ENCODE peak calls at places on chromosomes 16 and 17, in four cellular contexts. One of them, this sample, is unnamed.

GRCh38 chr17:50426472-50426782 is 409 bp downstream of the ACSF2 start:
- DNase-seq in IMR-90: no peak
- DNase-seq in endothelial cell: no peak
- DNase-seq in astrocyte: no peak
- DNase-seq in this sample: no peak

GRCh38 chr17:56985371-56986162 is 7.6 kb downstream of the SCPEP1 start:
- DNase-seq in IMR-90: no peak
- DNase-seq in endothelial cell: no peak
- DNase-seq in astrocyte: no peak
- DNase-seq in this sample: no peak

GRCh38 chr17:45293413-45294211 is 23.2 kb downstream of the MAP3K14 start:
- DNase-seq in IMR-90: peak
- DNase-seq in endothelial cell: no peak
- DNase-seq in astrocyte: peak
- DNase-seq in this sample: peak

GRCh38 chr17:46782250-46782953 is 36.1 kb downstream of the WNT3 start:
- DNase-seq in IMR-90: no peak
- DNase-seq in endothelial cell: peak
- DNase-seq in astrocyte: no peak
- DNase-seq in this sample: peak

GRCh38 chr17:18248300-18248731 is 10.2 kb downstream of the FLII start:
- DNase-seq in IMR-90: peak
- DNase-seq in endothelial cell: peak
- DNase-seq in astrocyte: peak
- DNase-seq in this sample: peak

GRCh38 chr16:89491238-89491869 is 993 bp upstream of the ANKRD11 start:
- DNase-seq in IMR-90: no peak
- DNase-seq in endothelial cell: no peak
- DNase-seq in astrocyte: no peak
- DNase-seq in this sample: no peak

GRCh38 chr17:6592193-6592592 is 35.8 kb upstream of the PITPNM3 start:
- DNase-seq in IMR-90: peak
- DNase-seq in endothelial cell: no peak
- DNase-seq in astrocyte: peak
- DNase-seq in this sample: no peak

GRCh38 chr16:55663770-55664677 is 8.2 kb downstream of the SLC6A2 start:
- DNase-seq in IMR-90: no peak
- DNase-seq in endothelial cell: no peak
- DNase-seq in astrocyte: no peak
- DNase-seq in this sample: no peak

GRCh38 chr17:19269102-19269501 is 31.9 kb downstream of the EPN2 start:
- DNase-seq in IMR-90: no peak
- DNase-seq in endothelial cell: no peak
- DNase-seq in astrocyte: no peak
- DNase-seq in this sample: no peak

GRCh38 chr17:40980594-40980993 is 3.5 kb downstream of the KRT40 start:
- DNase-seq in IMR-90: peak
- DNase-seq in endothelial cell: no peak
- DNase-seq in astrocyte: peak
- DNase-seq in this sample: peak

GRCh38 chr16:67326472-67327309 is at the start of the genes KCTD19 and LRRC36:
- DNase-seq in IMR-90: no peak
- DNase-seq in endothelial cell: peak
- DNase-seq in astrocyte: no peak
- DNase-seq in this sample: peak

GRCh38 chr16:51607202-51607756 is 456.2 kb upstream of the SALL1 start:
- DNase-seq in IMR-90: no peak
- DNase-seq in endothelial cell: no peak
- DNase-seq in astrocyte: no peak
- DNase-seq in this sample: no peak

GRCh38 chr17:72651988-72652387 is 440.5 kb downstream of the SLC39A11 start:
- DNase-seq in IMR-90: no peak
- DNase-seq in endothelial cell: no peak
- DNase-seq in astrocyte: no peak
- DNase-seq in this sample: no peak

GRCh38 chr17:39665642-39666221 is 583 bp downstream of the TCAP start:
- DNase-seq in IMR-90: no peak
- DNase-seq in endothelial cell: no peak
- DNase-seq in astrocyte: no peak
- DNase-seq in this sample: peak

GRCh38 chr17:57284583-57284982 is 28.3 kb downstream of the MSI2 start:
- DNase-seq in IMR-90: no peak
- DNase-seq in endothelial cell: no peak
- DNase-seq in astrocyte: no peak
- DNase-seq in this sample: no peak

GRCh38 chr17:62781356-62781755 is 26.8 kb downstream of the MARCHF10 start:
- DNase-seq in IMR-90: peak
- DNase-seq in endothelial cell: no peak
- DNase-seq in astrocyte: peak
- DNase-seq in this sample: no peak

GRCh38 chr16:79212114-79212791 is 388.3 kb downstream of the MAF start:
- DNase-seq in IMR-90: no peak
- DNase-seq in endothelial cell: no peak
- DNase-seq in astrocyte: no peak
- DNase-seq in this sample: peak

GRCh38 chr16:30006659-30007377 is 4.0 kb downstream of the DOC2A start:
- DNase-seq in IMR-90: no peak
- DNase-seq in endothelial cell: no peak
- DNase-seq in astrocyte: no peak
- DNase-seq in this sample: no peak

GRCh38 chr16:84322749-84323148 is 28.1 kb downstream of the WFDC1 start:
- DNase-seq in IMR-90: no peak
- DNase-seq in endothelial cell: no peak
- DNase-seq in astrocyte: no peak
- DNase-seq in this sample: no peak

GRCh38 chr17:19647697-19648474 is 665 bp upstream of the ALDH3A2 start:
- DNase-seq in IMR-90: peak
- DNase-seq in endothelial cell: peak
- DNase-seq in astrocyte: peak
- DNase-seq in this sample: peak

GRCh38 chr17:49616546-49617205 is 41.0 kb downstream of the NXPH3 start:
- DNase-seq in IMR-90: no peak
- DNase-seq in endothelial cell: no peak
- DNase-seq in astrocyte: peak
- DNase-seq in this sample: no peak

GRCh38 chr16:65122974-65123845 is 1.3 kb upstream of the CDH11 start:
- DNase-seq in IMR-90: peak
- DNase-seq in endothelial cell: peak
- DNase-seq in astrocyte: peak
- DNase-seq in this sample: peak

GRCh38 chr16:9235837-9236236 is 144.4 kb downstream of the HAPSTR1 start:
- DNase-seq in IMR-90: no peak
- DNase-seq in endothelial cell: no peak
- DNase-seq in astrocyte: no peak
- DNase-seq in this sample: no peak

GRCh38 chr17:42507671-42508070 is 28.4 kb upstream of the NAGLU start:
- DNase-seq in IMR-90: no peak
- DNase-seq in endothelial cell: no peak
- DNase-seq in astrocyte: no peak
- DNase-seq in this sample: no peak

DNA sequence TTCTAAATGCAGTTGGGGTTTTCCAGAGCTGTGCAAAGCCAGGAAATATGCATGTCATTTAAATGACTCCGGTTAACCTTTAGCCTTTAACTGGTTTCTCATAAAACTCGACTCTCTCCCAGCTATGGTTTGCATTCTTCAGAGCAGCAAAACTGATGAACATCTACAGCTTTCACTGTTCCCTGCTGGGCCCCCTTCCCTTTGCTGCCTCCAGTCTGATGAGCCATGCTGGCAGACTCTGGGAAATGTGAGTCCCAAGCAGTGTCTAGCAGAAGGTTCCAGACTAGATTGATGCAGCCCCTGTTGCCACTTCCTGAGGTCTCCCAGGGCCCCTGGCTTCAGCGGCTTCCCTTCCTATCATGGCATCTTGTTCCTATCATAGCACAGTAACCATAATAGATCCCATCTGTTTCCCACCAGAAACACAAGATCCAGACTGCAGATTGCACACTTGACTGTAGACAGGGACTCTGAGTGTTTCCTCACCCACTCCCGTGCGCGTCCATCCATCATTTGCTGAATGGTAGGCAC is 135.4 kb downstream of the CLEC16A start:
- DNase-seq in IMR-90: peak
- DNase-seq in endothelial cell: no peak
- DNase-seq in astrocyte: peak
- DNase-seq in this sample: no peak
- TF ChIP-seq CTCF in IMR-90: no peak
- TF ChIP-seq CTCF in endothelial cell: no peak
- TF ChIP-seq CTCF in astrocyte: no peak
- TF ChIP-seq CTCF in this sample: no peak

DNA sequence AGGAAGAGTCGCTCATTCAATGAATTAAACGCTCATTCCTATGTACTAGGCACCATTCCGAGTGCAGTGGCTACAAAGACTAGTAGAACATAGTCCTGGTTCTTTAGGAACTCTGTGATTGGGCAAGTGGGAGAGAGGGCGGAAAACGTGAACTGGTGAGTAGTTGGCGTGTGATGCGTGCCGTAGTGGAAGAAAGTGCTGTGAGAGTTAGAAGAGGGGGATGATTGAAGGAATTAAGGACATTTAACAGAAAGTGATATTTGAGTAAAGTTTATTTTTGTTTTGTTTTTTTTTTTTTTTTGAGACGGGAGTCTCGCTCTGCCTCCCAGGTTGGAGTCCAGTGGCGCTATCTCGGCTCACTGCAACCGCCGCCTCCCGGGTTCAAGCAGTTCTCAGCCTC is 7.9 kb upstream of the SLFN14 start:
- DNase-seq in IMR-90: peak
- DNase-seq in endothelial cell: no peak
- DNase-seq in astrocyte: peak
- DNase-seq in this sample: no peak
- TF ChIP-seq CTCF in IMR-90: no peak
- TF ChIP-seq CTCF in endothelial cell: no peak
- TF ChIP-seq CTCF in astrocyte: no peak
- TF ChIP-seq CTCF in this sample: no peak

GRCh38 chr17:13118311-13118710 is 100.5 kb upstream of the ELAC2 start:
- DNase-seq in IMR-90: no peak
- DNase-seq in endothelial cell: no peak
- DNase-seq in astrocyte: no peak
- DNase-seq in this sample: no peak

GRCh38 chr17:13117616-13118015 is 99.8 kb upstream of the ELAC2 start:
- DNase-seq in IMR-90: no peak
- DNase-seq in endothelial cell: no peak
- DNase-seq in astrocyte: no peak
- DNase-seq in this sample: no peak

GRCh38 chr17:13113821-13114525 is 96.1 kb upstream of the ELAC2 start:
- DNase-seq in IMR-90: no peak
- DNase-seq in endothelial cell: no peak
- DNase-seq in astrocyte: no peak
- DNase-seq in this sample: no peak

GRCh38 chr17:13114601-13115024 is 96.8 kb upstream of the ELAC2 start:
- DNase-seq in IMR-90: peak
- DNase-seq in endothelial cell: peak
- DNase-seq in astrocyte: peak
- DNase-seq in this sample: peak
- TF ChIP-seq CTCF in IMR-90: peak
- TF ChIP-seq CTCF in endothelial cell: peak
- TF ChIP-seq CTCF in astrocyte: peak
- TF ChIP-seq CTCF in this sample: peak

GRCh38 chr16:2512920-2513404 is 790 bp upstream of the ATP6V0C start:
- DNase-seq in IMR-90: no peak
- DNase-seq in endothelial cell: no peak
- DNase-seq in astrocyte: no peak
- DNase-seq in this sample: peak
- TF ChIP-seq CTCF in IMR-90: no peak
- TF ChIP-seq CTCF in endothelial cell: no peak
- TF ChIP-seq CTCF in astrocyte: no peak
- TF ChIP-seq CTCF in this sample: peak

GRCh38 chr16:4654946-4655590 is 30.4 kb downstream of the MGRN1 start:
- DNase-seq in IMR-90: no peak
- DNase-seq in endothelial cell: no peak
- DNase-seq in astrocyte: no peak
- DNase-seq in this sample: no peak
- TF ChIP-seq CTCF in IMR-90: no peak
- TF ChIP-seq CTCF in endothelial cell: no peak
- TF ChIP-seq CTCF in astrocyte: no peak
- TF ChIP-seq CTCF in this sample: no peak

DNA sequence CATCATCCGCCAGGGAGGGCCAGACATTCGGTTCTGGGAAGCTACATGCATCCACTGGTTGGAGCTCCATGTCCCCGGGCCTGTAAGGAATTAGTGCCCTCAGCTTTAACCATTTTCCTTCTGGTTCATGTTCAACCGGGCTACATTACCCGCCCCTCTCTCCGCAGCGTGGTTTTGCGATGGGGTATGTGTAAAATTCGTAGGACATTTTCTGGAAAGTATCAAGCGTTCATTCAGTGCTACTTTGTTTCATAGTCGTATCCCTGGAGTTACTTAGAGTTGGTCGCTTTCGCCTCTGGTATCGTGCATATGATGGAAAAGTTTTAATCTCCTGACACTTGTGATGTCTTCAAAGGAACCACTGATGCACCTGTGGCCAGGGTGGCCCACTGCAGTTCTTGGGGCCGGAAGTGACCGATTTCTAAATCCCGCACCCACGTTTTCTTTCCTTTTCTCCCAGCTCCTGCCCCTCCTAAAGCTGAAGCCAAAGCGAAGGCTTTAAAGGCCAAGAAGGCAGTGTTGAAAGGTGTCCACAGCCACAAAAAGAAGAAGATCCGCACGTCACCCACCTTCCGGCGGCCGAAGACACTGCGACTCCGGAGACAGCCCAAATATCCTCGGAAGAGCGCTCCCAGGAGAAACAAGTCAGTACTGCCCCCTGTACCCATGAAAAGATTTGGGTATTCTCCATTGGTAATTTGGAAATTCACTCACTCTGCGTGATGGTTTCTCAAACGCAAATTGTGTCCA is 637 bp downstream of the RPL23A start:
- DNase-seq in IMR-90: no peak
- DNase-seq in endothelial cell: no peak
- DNase-seq in astrocyte: no peak
- DNase-seq in this sample: no peak
- TF ChIP-seq CTCF in IMR-90: peak
- TF ChIP-seq CTCF in endothelial cell: peak
- TF ChIP-seq CTCF in astrocyte: no peak
- TF ChIP-seq CTCF in this sample: no peak

DNA sequence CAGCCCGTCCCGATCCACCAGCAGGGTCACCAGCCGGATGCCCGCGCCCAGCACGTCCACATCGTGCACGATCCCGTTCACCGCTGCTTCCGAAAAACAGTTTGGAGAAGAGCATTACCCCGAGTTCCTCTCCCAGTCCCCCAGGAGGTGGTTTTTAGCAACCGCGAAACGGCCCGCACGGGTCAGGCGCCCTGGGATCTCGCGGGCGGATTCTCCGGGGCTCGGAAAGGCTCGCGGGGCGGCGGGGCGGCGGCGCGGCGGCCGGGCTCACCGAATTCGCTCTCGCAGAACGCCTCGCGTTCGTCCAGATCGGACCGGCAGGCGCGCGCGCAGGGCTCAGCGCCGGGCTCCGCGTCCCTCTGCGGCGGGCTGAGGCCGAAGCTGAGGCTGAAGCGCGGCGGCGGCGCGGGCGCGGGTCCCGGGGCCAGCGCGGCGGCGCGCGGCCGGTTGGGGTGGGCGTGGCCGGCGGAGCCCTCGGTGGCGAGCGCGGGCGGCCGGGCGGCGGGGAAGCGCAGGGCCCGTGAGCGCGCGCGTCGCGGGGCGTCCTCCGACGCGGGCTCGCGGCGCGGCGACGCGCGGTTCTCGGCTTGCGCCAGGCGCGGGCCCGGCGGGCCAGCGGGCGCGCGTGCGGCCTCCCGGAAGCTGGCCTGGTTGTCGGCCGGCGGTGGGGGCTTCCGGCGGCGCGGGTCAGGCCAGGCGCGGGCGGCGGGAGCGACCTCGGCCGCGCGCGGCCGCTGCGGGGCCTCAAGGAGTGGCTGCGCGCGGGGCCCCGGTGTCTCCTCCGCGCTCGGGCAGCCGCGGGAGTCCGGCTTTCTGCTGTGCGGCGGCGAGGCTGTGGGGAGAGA is 2.9 kb downstream of the C17orf58 start:
- DNase-seq in IMR-90: peak
- DNase-seq in endothelial cell: peak
- DNase-seq in astrocyte: peak
- DNase-seq in this sample: peak
- TF ChIP-seq CTCF in IMR-90: no peak
- TF ChIP-seq CTCF in endothelial cell: no peak
- TF ChIP-seq CTCF in astrocyte: no peak
- TF ChIP-seq CTCF in this sample: no peak